ENCODE peak calls at places on chromosomes 4 and X, in eight cellular contexts. One of them, this sample, is unnamed.

GRCh38 chr4:119646347-119647071 is 17.9 kb upstream of the PDE5A start:
- DNase-seq in activated gamma-delta T cell treated with Interleukin-2 at 50 U/mL for 16 hours: no peak
- DNase-seq in iPS-NIHi11: no peak
- DNase-seq in stimulated activated CD4-positive, alpha-beta T cell treated with anti-CD3 and anti-CD28 coated beads, Interleukin-1b, Interleukin-23, amount 100 ng/mL, for 24 hours: no peak
- DNase-seq in GM20000: no peak
- DNase-seq in transverse colon: peak
- DNase-seq in iris pigment epithelial cell: no peak
- DNase-seq in Peyer's patch: no peak
- DNase-seq in this sample: no peak

GRCh38 chr4:52852696-52853095 is 9.4 kb upstream of the RASL11B start:
- DNase-seq in activated gamma-delta T cell treated with Interleukin-2 at 50 U/mL for 16 hours: no peak
- DNase-seq in iPS-NIHi11: no peak
- DNase-seq in stimulated activated CD4-positive, alpha-beta T cell treated with anti-CD3 and anti-CD28 coated beads, Interleukin-1b, Interleukin-23, amount 100 ng/mL, for 24 hours: no peak
- DNase-seq in GM20000: no peak
- DNase-seq in transverse colon: no peak
- DNase-seq in iris pigment epithelial cell: no peak
- DNase-seq in Peyer's patch: no peak
- DNase-seq in this sample: no peak

GRCh38 chr4:89438102-89438831 is 130.7 kb upstream of the GPRIN3 start:
- DNase-seq in activated gamma-delta T cell treated with Interleukin-2 at 50 U/mL for 16 hours: peak
- DNase-seq in iPS-NIHi11: peak
- DNase-seq in stimulated activated CD4-positive, alpha-beta T cell treated with anti-CD3 and anti-CD28 coated beads, Interleukin-1b, Interleukin-23, amount 100 ng/mL, for 24 hours: peak
- DNase-seq in GM20000: peak
- DNase-seq in transverse colon: peak
- DNase-seq in iris pigment epithelial cell: peak
- DNase-seq in Peyer's patch: peak
- DNase-seq in this sample: peak

GRCh38 chr4:156476359-156476758 is 495.2 kb downstream of the PDGFC start:
- DNase-seq in activated gamma-delta T cell treated with Interleukin-2 at 50 U/mL for 16 hours: no peak
- DNase-seq in iPS-NIHi11: no peak
- DNase-seq in stimulated activated CD4-positive, alpha-beta T cell treated with anti-CD3 and anti-CD28 coated beads, Interleukin-1b, Interleukin-23, amount 100 ng/mL, for 24 hours: no peak
- DNase-seq in GM20000: no peak
- DNase-seq in transverse colon: no peak
- DNase-seq in iris pigment epithelial cell: peak
- DNase-seq in Peyer's patch: no peak
- DNase-seq in this sample: no peak

GRCh38 chr4:153577053-153577452 is 107.0 kb upstream of the TLR2 start:
- DNase-seq in activated gamma-delta T cell treated with Interleukin-2 at 50 U/mL for 16 hours: no peak
- DNase-seq in iPS-NIHi11: no peak
- DNase-seq in stimulated activated CD4-positive, alpha-beta T cell treated with anti-CD3 and anti-CD28 coated beads, Interleukin-1b, Interleukin-23, amount 100 ng/mL, for 24 hours: no peak
- DNase-seq in GM20000: no peak
- DNase-seq in transverse colon: peak
- DNase-seq in iris pigment epithelial cell: no peak
- DNase-seq in Peyer's patch: no peak
- DNase-seq in this sample: peak

GRCh38 chr4:94814237-94814636 is 56.5 kb downstream of the BMPR1B start:
- DNase-seq in activated gamma-delta T cell treated with Interleukin-2 at 50 U/mL for 16 hours: no peak
- DNase-seq in iPS-NIHi11: no peak
- DNase-seq in stimulated activated CD4-positive, alpha-beta T cell treated with anti-CD3 and anti-CD28 coated beads, Interleukin-1b, Interleukin-23, amount 100 ng/mL, for 24 hours: no peak
- DNase-seq in GM20000: no peak
- DNase-seq in transverse colon: no peak
- DNase-seq in iris pigment epithelial cell: no peak
- DNase-seq in Peyer's patch: no peak
- DNase-seq in this sample: no peak

GRCh38 chr4:1534876-1535526 is 128.8 kb upstream of the NKX1-1 start:
- DNase-seq in activated gamma-delta T cell treated with Interleukin-2 at 50 U/mL for 16 hours: no peak
- DNase-seq in iPS-NIHi11: no peak
- DNase-seq in stimulated activated CD4-positive, alpha-beta T cell treated with anti-CD3 and anti-CD28 coated beads, Interleukin-1b, Interleukin-23, amount 100 ng/mL, for 24 hours: no peak
- DNase-seq in GM20000: no peak
- DNase-seq in transverse colon: no peak
- DNase-seq in iris pigment epithelial cell: no peak
- DNase-seq in Peyer's patch: no peak
- DNase-seq in this sample: no peak

GRCh38 chr4:2272026-2272827 is 10.3 kb upstream of the MXD4 start:
- DNase-seq in activated gamma-delta T cell treated with Interleukin-2 at 50 U/mL for 16 hours: no peak
- DNase-seq in iPS-NIHi11: no peak
- DNase-seq in stimulated activated CD4-positive, alpha-beta T cell treated with anti-CD3 and anti-CD28 coated beads, Interleukin-1b, Interleukin-23, amount 100 ng/mL, for 24 hours: no peak
- DNase-seq in GM20000: no peak
- DNase-seq in transverse colon: no peak
- DNase-seq in iris pigment epithelial cell: no peak
- DNase-seq in Peyer's patch: no peak
- DNase-seq in this sample: no peak

GRCh38 chr4:5824227-5824626 is 68.7 kb downstream of the CRMP1 start:
- DNase-seq in activated gamma-delta T cell treated with Interleukin-2 at 50 U/mL for 16 hours: no peak
- DNase-seq in iPS-NIHi11: no peak
- DNase-seq in stimulated activated CD4-positive, alpha-beta T cell treated with anti-CD3 and anti-CD28 coated beads, Interleukin-1b, Interleukin-23, amount 100 ng/mL, for 24 hours: no peak
- DNase-seq in GM20000: no peak
- DNase-seq in transverse colon: no peak
- DNase-seq in iris pigment epithelial cell: no peak
- DNase-seq in Peyer's patch: no peak
- DNase-seq in this sample: no peak

GRCh38 chr4:115781528-115782146 is 668.2 kb upstream of the NDST4 start:
- DNase-seq in activated gamma-delta T cell treated with Interleukin-2 at 50 U/mL for 16 hours: no peak
- DNase-seq in iPS-NIHi11: no peak
- DNase-seq in stimulated activated CD4-positive, alpha-beta T cell treated with anti-CD3 and anti-CD28 coated beads, Interleukin-1b, Interleukin-23, amount 100 ng/mL, for 24 hours: no peak
- DNase-seq in GM20000: no peak
- DNase-seq in transverse colon: no peak
- DNase-seq in iris pigment epithelial cell: no peak
- DNase-seq in Peyer's patch: no peak
- DNase-seq in this sample: peak

GRCh38 chr4:13881880-13882279 is 254.4 kb upstream of the BOD1L1 start:
- DNase-seq in activated gamma-delta T cell treated with Interleukin-2 at 50 U/mL for 16 hours: no peak
- DNase-seq in iPS-NIHi11: no peak
- DNase-seq in stimulated activated CD4-positive, alpha-beta T cell treated with anti-CD3 and anti-CD28 coated beads, Interleukin-1b, Interleukin-23, amount 100 ng/mL, for 24 hours: no peak
- DNase-seq in GM20000: no peak
- DNase-seq in transverse colon: no peak
- DNase-seq in iris pigment epithelial cell: no peak
- DNase-seq in Peyer's patch: no peak
- DNase-seq in this sample: no peak

GRCh38 chrX:70553516-70553915 is 108.9 kb downstream of the DLG3 start:
- DNase-seq in activated gamma-delta T cell treated with Interleukin-2 at 50 U/mL for 16 hours: no peak
- DNase-seq in iPS-NIHi11: no peak
- DNase-seq in stimulated activated CD4-positive, alpha-beta T cell treated with anti-CD3 and anti-CD28 coated beads, Interleukin-1b, Interleukin-23, amount 100 ng/mL, for 24 hours: no peak
- DNase-seq in GM20000: no peak
- DNase-seq in transverse colon: no peak
- DNase-seq in iris pigment epithelial cell: no peak
- DNase-seq in Peyer's patch: no peak
- DNase-seq in this sample: no peak

GRCh38 chr4:65976287-65976686 is 306.0 kb upstream of the EPHA5 start:
- DNase-seq in activated gamma-delta T cell treated with Interleukin-2 at 50 U/mL for 16 hours: no peak
- DNase-seq in iPS-NIHi11: no peak
- DNase-seq in stimulated activated CD4-positive, alpha-beta T cell treated with anti-CD3 and anti-CD28 coated beads, Interleukin-1b, Interleukin-23, amount 100 ng/mL, for 24 hours: no peak
- DNase-seq in GM20000: no peak
- DNase-seq in transverse colon: no peak
- DNase-seq in iris pigment epithelial cell: no peak
- DNase-seq in Peyer's patch: no peak
- DNase-seq in this sample: no peak

GRCh38 chr4:184168406-184169019 is 49.2 kb downstream of the ENPP6 start:
- DNase-seq in activated gamma-delta T cell treated with Interleukin-2 at 50 U/mL for 16 hours: peak
- DNase-seq in iPS-NIHi11: peak
- DNase-seq in stimulated activated CD4-positive, alpha-beta T cell treated with anti-CD3 and anti-CD28 coated beads, Interleukin-1b, Interleukin-23, amount 100 ng/mL, for 24 hours: peak
- DNase-seq in GM20000: peak
- DNase-seq in transverse colon: peak
- DNase-seq in iris pigment epithelial cell: peak
- DNase-seq in Peyer's patch: peak
- DNase-seq in this sample: peak

GRCh38 chr4:972651-973424 is 531 bp downstream of the DGKQ start:
- DNase-seq in activated gamma-delta T cell treated with Interleukin-2 at 50 U/mL for 16 hours: peak
- DNase-seq in iPS-NIHi11: peak
- DNase-seq in stimulated activated CD4-positive, alpha-beta T cell treated with anti-CD3 and anti-CD28 coated beads, Interleukin-1b, Interleukin-23, amount 100 ng/mL, for 24 hours: peak
- DNase-seq in GM20000: peak
- DNase-seq in transverse colon: peak
- DNase-seq in iris pigment epithelial cell: peak
- DNase-seq in Peyer's patch: peak
- DNase-seq in this sample: peak

GRCh38 chrX:133645977-133646750 is 230.9 kb upstream of the GPC4 start:
- DNase-seq in activated gamma-delta T cell treated with Interleukin-2 at 50 U/mL for 16 hours: no peak
- DNase-seq in iPS-NIHi11: no peak
- DNase-seq in stimulated activated CD4-positive, alpha-beta T cell treated with anti-CD3 and anti-CD28 coated beads, Interleukin-1b, Interleukin-23, amount 100 ng/mL, for 24 hours: no peak
- DNase-seq in GM20000: no peak
- DNase-seq in transverse colon: no peak
- DNase-seq in iris pigment epithelial cell: peak
- DNase-seq in Peyer's patch: no peak
- DNase-seq in this sample: no peak

GRCh38 chrX:134931550-134931949 is 59.2 kb upstream of the SMIM10 start:
- DNase-seq in activated gamma-delta T cell treated with Interleukin-2 at 50 U/mL for 16 hours: no peak
- DNase-seq in iPS-NIHi11: no peak
- DNase-seq in stimulated activated CD4-positive, alpha-beta T cell treated with anti-CD3 and anti-CD28 coated beads, Interleukin-1b, Interleukin-23, amount 100 ng/mL, for 24 hours: no peak
- DNase-seq in GM20000: no peak
- DNase-seq in transverse colon: no peak
- DNase-seq in iris pigment epithelial cell: no peak
- DNase-seq in Peyer's patch: no peak
- DNase-seq in this sample: no peak

GRCh38 chrX:73913580-73913979 is 350.6 kb downstream of the CHIC1 start:
- DNase-seq in activated gamma-delta T cell treated with Interleukin-2 at 50 U/mL for 16 hours: no peak
- DNase-seq in iPS-NIHi11: no peak
- DNase-seq in stimulated activated CD4-positive, alpha-beta T cell treated with anti-CD3 and anti-CD28 coated beads, Interleukin-1b, Interleukin-23, amount 100 ng/mL, for 24 hours: no peak
- DNase-seq in GM20000: no peak
- DNase-seq in transverse colon: no peak
- DNase-seq in iris pigment epithelial cell: peak
- DNase-seq in Peyer's patch: no peak
- DNase-seq in this sample: no peak

GRCh38 chr4:108171541-108172230 is 3.0 kb upstream of the LEF1 start:
- DNase-seq in activated gamma-delta T cell treated with Interleukin-2 at 50 U/mL for 16 hours: peak
- DNase-seq in iPS-NIHi11: peak
- DNase-seq in stimulated activated CD4-positive, alpha-beta T cell treated with anti-CD3 and anti-CD28 coated beads, Interleukin-1b, Interleukin-23, amount 100 ng/mL, for 24 hours: no peak
- DNase-seq in GM20000: no peak
- DNase-seq in transverse colon: no peak
- DNase-seq in iris pigment epithelial cell: no peak
- DNase-seq in Peyer's patch: no peak
- DNase-seq in this sample: no peak

GRCh38 chrX:124887572-124887971 is 432.1 kb upstream of the TEX13C start:
- DNase-seq in activated gamma-delta T cell treated with Interleukin-2 at 50 U/mL for 16 hours: no peak
- DNase-seq in iPS-NIHi11: no peak
- DNase-seq in stimulated activated CD4-positive, alpha-beta T cell treated with anti-CD3 and anti-CD28 coated beads, Interleukin-1b, Interleukin-23, amount 100 ng/mL, for 24 hours: no peak
- DNase-seq in GM20000: no peak
- DNase-seq in transverse colon: no peak
- DNase-seq in iris pigment epithelial cell: no peak
- DNase-seq in Peyer's patch: no peak
- DNase-seq in this sample: no peak

GRCh38 chr4:83297548-83298260 is 13.1 kb upstream of the COQ2 start:
- DNase-seq in activated gamma-delta T cell treated with Interleukin-2 at 50 U/mL for 16 hours: no peak
- DNase-seq in iPS-NIHi11: no peak
- DNase-seq in stimulated activated CD4-positive, alpha-beta T cell treated with anti-CD3 and anti-CD28 coated beads, Interleukin-1b, Interleukin-23, amount 100 ng/mL, for 24 hours: no peak
- DNase-seq in GM20000: no peak
- DNase-seq in transverse colon: no peak
- DNase-seq in iris pigment epithelial cell: no peak
- DNase-seq in Peyer's patch: no peak
- DNase-seq in this sample: no peak

GRCh38 chr4:78737020-78737419 is 39.1 kb upstream of the BMP2K start:
- DNase-seq in activated gamma-delta T cell treated with Interleukin-2 at 50 U/mL for 16 hours: no peak
- DNase-seq in iPS-NIHi11: no peak
- DNase-seq in stimulated activated CD4-positive, alpha-beta T cell treated with anti-CD3 and anti-CD28 coated beads, Interleukin-1b, Interleukin-23, amount 100 ng/mL, for 24 hours: no peak
- DNase-seq in GM20000: peak
- DNase-seq in transverse colon: no peak
- DNase-seq in iris pigment epithelial cell: no peak
- DNase-seq in Peyer's patch: no peak
- DNase-seq in this sample: no peak

GRCh38 chrX:45622042-45622423 is 421.4 kb upstream of the DIPK2B start:
- DNase-seq in activated gamma-delta T cell treated with Interleukin-2 at 50 U/mL for 16 hours: no peak
- DNase-seq in iPS-NIHi11: no peak
- DNase-seq in stimulated activated CD4-positive, alpha-beta T cell treated with anti-CD3 and anti-CD28 coated beads, Interleukin-1b, Interleukin-23, amount 100 ng/mL, for 24 hours: no peak
- DNase-seq in GM20000: no peak
- DNase-seq in transverse colon: no peak
- DNase-seq in iris pigment epithelial cell: no peak
- DNase-seq in Peyer's patch: no peak
- DNase-seq in this sample: no peak

GRCh38 chr4:41655177-41655576 is 93.3 kb downstream of the PHOX2B start:
- DNase-seq in activated gamma-delta T cell treated with Interleukin-2 at 50 U/mL for 16 hours: no peak
- DNase-seq in iPS-NIHi11: no peak
- DNase-seq in stimulated activated CD4-positive, alpha-beta T cell treated with anti-CD3 and anti-CD28 coated beads, Interleukin-1b, Interleukin-23, amount 100 ng/mL, for 24 hours: no peak
- DNase-seq in GM20000: no peak
- DNase-seq in transverse colon: no peak
- DNase-seq in iris pigment epithelial cell: peak
- DNase-seq in Peyer's patch: no peak
- DNase-seq in this sample: no peak

GRCh38 chr4:75179510-75179909 is 246.6 kb downstream of the PARM1 start:
- DNase-seq in activated gamma-delta T cell treated with Interleukin-2 at 50 U/mL for 16 hours: no peak
- DNase-seq in iPS-NIHi11: no peak
- DNase-seq in stimulated activated CD4-positive, alpha-beta T cell treated with anti-CD3 and anti-CD28 coated beads, Interleukin-1b, Interleukin-23, amount 100 ng/mL, for 24 hours: no peak
- DNase-seq in GM20000: no peak
- DNase-seq in transverse colon: no peak
- DNase-seq in iris pigment epithelial cell: no peak
- DNase-seq in Peyer's patch: no peak
- DNase-seq in this sample: no peak

GRCh38 chrX:69626129-69626528 is 10.2 kb downstream of the EDA start:
- DNase-seq in activated gamma-delta T cell treated with Interleukin-2 at 50 U/mL for 16 hours: no peak
- DNase-seq in iPS-NIHi11: no peak
- DNase-seq in stimulated activated CD4-positive, alpha-beta T cell treated with anti-CD3 and anti-CD28 coated beads, Interleukin-1b, Interleukin-23, amount 100 ng/mL, for 24 hours: no peak
- DNase-seq in GM20000: no peak
- DNase-seq in transverse colon: no peak
- DNase-seq in iris pigment epithelial cell: no peak
- DNase-seq in Peyer's patch: no peak
- DNase-seq in this sample: no peak

GRCh38 chrX:54807524-54808108 is at the start of gene MAGED2:
- DNase-seq in activated gamma-delta T cell treated with Interleukin-2 at 50 U/mL for 16 hours: peak
- DNase-seq in iPS-NIHi11: peak
- DNase-seq in stimulated activated CD4-positive, alpha-beta T cell treated with anti-CD3 and anti-CD28 coated beads, Interleukin-1b, Interleukin-23, amount 100 ng/mL, for 24 hours: no peak
- DNase-seq in GM20000: peak
- DNase-seq in transverse colon: peak
- DNase-seq in iris pigment epithelial cell: peak
- DNase-seq in Peyer's patch: peak
- DNase-seq in this sample: peak

GRCh38 chrX:107205770-107206696 is at the start of the genes DNAAF6 and NUP62CL:
- DNase-seq in activated gamma-delta T cell treated with Interleukin-2 at 50 U/mL for 16 hours: peak
- DNase-seq in iPS-NIHi11: peak
- DNase-seq in stimulated activated CD4-positive, alpha-beta T cell treated with anti-CD3 and anti-CD28 coated beads, Interleukin-1b, Interleukin-23, amount 100 ng/mL, for 24 hours: peak
- DNase-seq in GM20000: peak
- DNase-seq in transverse colon: peak
- DNase-seq in iris pigment epithelial cell: peak
- DNase-seq in Peyer's patch: peak
- DNase-seq in this sample: peak

GRCh38 chrX:118528089-118528753 is 32.6 kb downstream of the DOCK11 start:
- DNase-seq in activated gamma-delta T cell treated with Interleukin-2 at 50 U/mL for 16 hours: peak
- DNase-seq in iPS-NIHi11: no peak
- DNase-seq in stimulated activated CD4-positive, alpha-beta T cell treated with anti-CD3 and anti-CD28 coated beads, Interleukin-1b, Interleukin-23, amount 100 ng/mL, for 24 hours: peak
- DNase-seq in GM20000: peak
- DNase-seq in transverse colon: peak
- DNase-seq in iris pigment epithelial cell: no peak
- DNase-seq in Peyer's patch: peak
- DNase-seq in this sample: peak

GRCh38 chrX:22389544-22390243 is 117.0 kb downstream of the CBLL2 start:
- DNase-seq in activated gamma-delta T cell treated with Interleukin-2 at 50 U/mL for 16 hours: no peak
- DNase-seq in iPS-NIHi11: no peak
- DNase-seq in stimulated activated CD4-positive, alpha-beta T cell treated with anti-CD3 and anti-CD28 coated beads, Interleukin-1b, Interleukin-23, amount 100 ng/mL, for 24 hours: no peak
- DNase-seq in GM20000: no peak
- DNase-seq in transverse colon: no peak
- DNase-seq in iris pigment epithelial cell: peak
- DNase-seq in Peyer's patch: no peak
- DNase-seq in this sample: no peak

GRCh38 chrX:68433155-68433980 is at the start of gene OPHN1:
- DNase-seq in activated gamma-delta T cell treated with Interleukin-2 at 50 U/mL for 16 hours: no peak
- DNase-seq in iPS-NIHi11: peak
- DNase-seq in stimulated activated CD4-positive, alpha-beta T cell treated with anti-CD3 and anti-CD28 coated beads, Interleukin-1b, Interleukin-23, amount 100 ng/mL, for 24 hours: no peak
- DNase-seq in GM20000: no peak
- DNase-seq in transverse colon: peak
- DNase-seq in iris pigment epithelial cell: peak
- DNase-seq in Peyer's patch: no peak
- DNase-seq in this sample: no peak

GRCh38 chr4:159047478-159048165 is 55.3 kb upstream of the RAPGEF2 start:
- DNase-seq in activated gamma-delta T cell treated with Interleukin-2 at 50 U/mL for 16 hours: no peak
- DNase-seq in iPS-NIHi11: no peak
- DNase-seq in stimulated activated CD4-positive, alpha-beta T cell treated with anti-CD3 and anti-CD28 coated beads, Interleukin-1b, Interleukin-23, amount 100 ng/mL, for 24 hours: no peak
- DNase-seq in GM20000: no peak
- DNase-seq in transverse colon: no peak
- DNase-seq in iris pigment epithelial cell: peak
- DNase-seq in Peyer's patch: no peak
- DNase-seq in this sample: no peak

GRCh38 chr4:1749826-1750225 is 28.5 kb downstream of the TACC3 start:
- DNase-seq in activated gamma-delta T cell treated with Interleukin-2 at 50 U/mL for 16 hours: no peak
- DNase-seq in iPS-NIHi11: no peak
- DNase-seq in stimulated activated CD4-positive, alpha-beta T cell treated with anti-CD3 and anti-CD28 coated beads, Interleukin-1b, Interleukin-23, amount 100 ng/mL, for 24 hours: no peak
- DNase-seq in GM20000: no peak
- DNase-seq in transverse colon: no peak
- DNase-seq in iris pigment epithelial cell: no peak
- DNase-seq in Peyer's patch: no peak
- DNase-seq in this sample: no peak

GRCh38 chrX:130524476-130525194 is 122.8 kb downstream of the RBMX2 start:
- DNase-seq in activated gamma-delta T cell treated with Interleukin-2 at 50 U/mL for 16 hours: no peak
- DNase-seq in iPS-NIHi11: no peak
- DNase-seq in stimulated activated CD4-positive, alpha-beta T cell treated with anti-CD3 and anti-CD28 coated beads, Interleukin-1b, Interleukin-23, amount 100 ng/mL, for 24 hours: no peak
- DNase-seq in GM20000: no peak
- DNase-seq in transverse colon: no peak
- DNase-seq in iris pigment epithelial cell: no peak
- DNase-seq in Peyer's patch: no peak
- DNase-seq in this sample: no peak